ENCODE peak calls at places on chromosomes 16 and 17, in six cellular contexts. J is dorsolateral prefrontal cortex; R is tibial nerve; A is CD8-positive, alpha-beta T cell; K is AG10803; N is endothelial cell of umbilical vein. Z is an unnamed sample.

GRCh38 chr16:83717814-83718213 is 90.0 kb upstream of the HSBP1 start:
- DNase-seq in J (peak; percentile 24), R (no peak), A (no peak), K (peak; percentile 86), N (peak; percentile 36), Z (peak; percentile 51)

GRCh38 chr17:60802377-60802776 is 124.7 kb downstream of the BCAS3 start:
- DNase-seq in J (no peak), R (no peak), A (no peak), K (peak; percentile 19), N (no peak), Z (no peak)

GRCh38 chr17:46877466-46877865 is 26.1 kb downstream of the WNT9B start:
- DNase-seq in J (no peak), R (no peak), A (no peak), K (no peak), N (no peak), Z (no peak)

GRCh38 chr17:1412185-1413110 is 12.4 kb upstream of the YWHAE start:
- DNase-seq in J (no peak), R (no peak), A (no peak), K (no peak), N (no peak), Z (no peak)

GRCh38 chr17:71628306-71628705 is 492.5 kb upstream of the SOX9 start:
- DNase-seq in J (no peak), R (no peak), A (no peak), K (no peak), N (no peak), Z (no peak)

GRCh38 chr16:6687593-6687992 is 645.1 kb upstream of the RBFOX1 start:
- DNase-seq in J (no peak), R (no peak), A (no peak), K (no peak), N (no peak), Z (no peak)

GRCh38 chr16:24999088-24999670 is 16.0 kb downstream of the ARHGAP17 start:
- DNase-seq in J (no peak), R (no peak), A (no peak), K (no peak), N (no peak), Z (no peak)

GRCh38 chr17:56779898-56780777 is 53.6 kb downstream of the C17orf67 start:
- DNase-seq in J (peak; percentile 63), R (peak; percentile 55), A (peak; percentile 83), K (peak; percentile 60), N (peak; percentile 79), Z (peak; percentile 74)

GRCh38 chr16:648786-649589 is at the start of gene WDR90:
- DNase-seq in J (peak; percentile 92), R (peak; percentile 86), A (peak; percentile 88), K (peak; percentile 89), N (peak; percentile 89), Z (peak; percentile 89)

GRCh38 chr17:13269196-13269595 is 251.4 kb upstream of the ELAC2 start:
- DNase-seq in J (no peak), R (no peak), A (no peak), K (no peak), N (no peak), Z (no peak)

GRCh38 chr17:48374650-48375230 is 55.3 kb downstream of the SKAP1 start:
- DNase-seq in J (no peak), R (no peak), A (peak; percentile 5), K (no peak), N (peak; percentile 26), Z (peak; percentile 8)

GRCh38 chr17:17067277-17067676 is 25.0 kb downstream of the MPRIP start:
- DNase-seq in J (no peak), R (no peak), A (no peak), K (peak; percentile 84), N (no peak), Z (peak; percentile 54)

GRCh38 chr16:47136101-47136820 is 7.5 kb downstream of the NETO2 start:
- DNase-seq in J (no peak), R (no peak), A (no peak), K (no peak), N (peak; percentile 91), Z (peak; percentile 43)

GRCh38 chr17:4594406-4595349 is 10.3 kb downstream of the SMTNL2 start:
- DNase-seq in J (no peak), R (no peak), A (peak; percentile 12), K (no peak), N (no peak), Z (no peak)

GRCh38 chr17:17993852-17994251 is 21.2 kb downstream of the DRC3 start:
- DNase-seq in J (no peak), R (no peak), A (no peak), K (no peak), N (no peak), Z (no peak)

GRCh38 chr17:78723001-78723796 is 58.9 kb downstream of the CYTH1 start:
- DNase-seq in J (peak; percentile 95), R (no peak), A (no peak), K (no peak), N (no peak), Z (no peak)

GRCh38 chr16:89359296-89360147 is 130.8 kb downstream of the ANKRD11 start:
- DNase-seq in J (no peak), R (no peak), A (no peak), K (no peak), N (peak; percentile 67), Z (no peak)

GRCh38 chr16:72018470-72018869 is 9.9 kb downstream of the DHODH start:
- DNase-seq in J (no peak), R (no peak), A (no peak), K (no peak), N (no peak), Z (no peak)

GRCh38 chr17:4247981-4248388 is 15.8 kb downstream of the ANKFY1 start:
- DNase-seq in J (no peak), R (no peak), A (no peak), K (no peak), N (no peak), Z (peak; percentile 12)

GRCh38 chr16:89099905-89100304 is 6.3 kb downstream of the ACSF3 start:
- DNase-seq in J (no peak), R (no peak), A (no peak), K (peak; percentile 49), N (no peak), Z (no peak)

GRCh38 chr17:76548378-76549214 is 8.8 kb downstream of the PRCD start:
- DNase-seq in J (no peak), R (no peak), A (no peak), K (no peak), N (no peak), Z (no peak)

GRCh38 chr17:72697602-72698146 is 394.8 kb downstream of the SLC39A11 start:
- DNase-seq in J (peak; percentile 77), R (no peak), A (no peak), K (no peak), N (no peak), Z (no peak)

GRCh38 chr16:23148166-23148512 is 1.1 kb downstream of the USP31 start:
- DNase-seq in J (no peak), R (no peak), A (no peak), K (no peak), N (peak; percentile 51), Z (no peak)

GRCh38 chr17:77465358-77466041 is 324.7 kb downstream of the SEC14L1 start:
- DNase-seq in J (no peak), R (no peak), A (peak; percentile 70), K (peak; percentile 68), N (peak; percentile 55), Z (peak; percentile 74)

GRCh38 chr17:41813039-41813680 is 356 bp downstream of the FKBP10 start:
- DNase-seq in J (no peak), R (no peak), A (no peak), K (no peak), N (no peak), Z (no peak)

GRCh38 chr17:62674841-62675240 is 47.4 kb downstream of the MRC2 start:
- DNase-seq in J (no peak), R (no peak), A (no peak), K (no peak), N (no peak), Z (no peak)

GRCh38 chr16:23424292-23424958 is 28.6 kb downstream of the COG7 start:
- DNase-seq in J (no peak), R (no peak), A (no peak), K (no peak), N (peak; percentile 31), Z (no peak)

GRCh38 chr17:46949291-46950174 is 26.6 kb downstream of the GOSR2 start:
- DNase-seq in J (peak; percentile 39), R (no peak), A (no peak), K (no peak), N (no peak), Z (no peak)

GRCh38 chr17:39603304-39604016 is 4.3 kb downstream of the NEUROD2 start:
- DNase-seq in J (no peak), R (no peak), A (no peak), K (no peak), N (no peak), Z (no peak)

GRCh38 chr17:39606434-39607056 is 1.2 kb downstream of the NEUROD2 start:
- DNase-seq in J (no peak), R (no peak), A (no peak), K (no peak), N (no peak), Z (no peak)

GRCh38 chr17:39605492-39606433 is 2.0 kb downstream of the NEUROD2 start:
- DNase-seq in J (no peak), R (no peak), A (no peak), K (no peak), N (peak; percentile 13), Z (no peak)

GRCh38 chr17:39607057-39607850 is 466 bp downstream of the NEUROD2 start:
- DNase-seq in J (no peak), R (no peak), A (no peak), K (no peak), N (no peak), Z (no peak)

DNA sequence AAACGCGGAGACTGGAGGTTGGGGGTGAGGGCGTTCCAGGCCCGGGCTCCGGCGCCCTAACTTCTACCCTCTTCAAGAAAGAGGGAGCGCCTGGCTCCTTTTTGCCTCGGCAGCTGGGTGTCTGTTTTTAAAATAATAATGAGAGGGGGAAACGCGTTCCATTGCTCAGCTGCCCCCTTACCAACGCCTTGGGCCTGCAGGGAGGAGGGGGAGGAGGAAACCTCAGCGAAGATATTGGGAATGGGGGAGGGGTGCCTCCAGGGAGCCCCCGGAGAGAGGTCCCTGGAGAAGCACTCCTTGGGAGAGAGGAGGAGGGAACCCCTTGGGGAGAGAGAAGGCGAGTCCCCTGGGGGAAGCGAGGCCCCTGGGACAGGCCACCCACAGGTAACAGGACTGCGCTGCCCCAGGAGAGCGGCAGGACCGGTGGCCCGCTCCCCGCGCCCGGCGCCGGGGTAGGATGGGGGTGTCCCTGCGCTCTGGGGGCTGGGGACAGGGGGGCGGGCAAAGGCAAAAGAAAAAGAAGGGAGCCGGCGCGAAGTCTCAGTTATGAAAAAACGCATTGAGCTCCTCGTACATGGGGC is 2.7 kb downstream of the NEUROD2 start:
- DNase-seq in J (no peak), R (no peak), A (no peak), K (no peak), N (no peak), Z (no peak)
- H3K4me3 ChIP-seq in J (peak overlapping the region; percentile 55), R (no peak overlapping the region), A (no peak overlapping the region), K (no peak overlapping the region), N (no peak overlapping the region), Z (no peak overlapping the region)

GRCh38 chr17:6853764-6854442 is 22.4 kb upstream of the TEKT1 start:
- DNase-seq in J (peak; percentile 22), R (no peak), A (no peak), K (no peak), N (no peak), Z (peak; percentile 4)
- TF ChIP-seq CTCF in J (peak; percentile 18), R (no peak), A (no peak), K (peak; percentile 34), N (no peak), Z (peak; percentile 38)

GRCh38 chr17:19002805-19003542 is 1.6 kb downstream of the FAM83G start:
- DNase-seq in J (no peak), R (no peak), A (no peak), K (peak; percentile 61), N (no peak), Z (peak; percentile 69)
- H3K4me3 ChIP-seq in J (no peak overlapping the region), R (no peak overlapping the region), A (peak overlapping the region; percentile 55), K (peak overlapping the region; percentile 75), N (peak overlapping the region; percentile 71), Z (peak overlapping the region; percentile 67)

GRCh38 chr17:37650419-37651003 is 7.3 kb upstream of the DDX52 start:
- DNase-seq in J (peak; percentile 22), R (no peak), A (no peak), K (peak; percentile 66), N (peak; percentile 62), Z (peak; percentile 71)
- TF ChIP-seq CTCF in J (peak; percentile 42), R (no peak), A (no peak), K (peak; percentile 68), N (peak; percentile 45), Z (peak; percentile 70)

Z was measured in choroid plexus epithelial cell.